ENCODE peak calls at places on chromosomes 4 and X, in seven cellular contexts. One of them, this sample, is unnamed.

GRCh38 chrX:103417370-103417769 is 41.0 kb downstream of the BEX3 start:
- DNase-seq in CD8-positive, alpha-beta T cell: no peak
- DNase-seq in CD4-positive, CD25-positive, alpha-beta regulatory T cell: no peak
- DNase-seq in sigmoid colon: no peak
- DNase-seq in upper lobe of left lung: no peak
- DNase-seq in IMR-90: no peak
- DNase-seq in tibial artery: no peak
- DNase-seq in this sample: no peak

GRCh38 chr4:6942238-6942800 is 32.7 kb downstream of the TBC1D14 start:
- DNase-seq in sigmoid colon: no peak
- DNase-seq in upper lobe of left lung: no peak
- DNase-seq in CD4-positive, CD25-positive, alpha-beta regulatory T cell: peak; percentile 84
- DNase-seq in IMR-90: peak; percentile 98
- DNase-seq in CD8-positive, alpha-beta T cell: peak; percentile 49
- DNase-seq in tibial artery: no peak
- DNase-seq in this sample: peak; percentile 78

GRCh38 chrX:9182041-9182440 is 148.1 kb upstream of the FAM9B start:
- DNase-seq in CD4-positive, CD25-positive, alpha-beta regulatory T cell: no peak
- DNase-seq in CD8-positive, alpha-beta T cell: no peak
- DNase-seq in upper lobe of left lung: no peak
- DNase-seq in sigmoid colon: no peak
- DNase-seq in tibial artery: no peak
- DNase-seq in IMR-90: peak; percentile 59
- DNase-seq in this sample: no peak

GRCh38 chr4:83285022-83285387 is 407 bp upstream of the COQ2 start:
- DNase-seq in IMR-90: peak; percentile 29
- DNase-seq in upper lobe of left lung: no peak
- DNase-seq in CD8-positive, alpha-beta T cell: peak; percentile 17
- DNase-seq in sigmoid colon: no peak
- DNase-seq in tibial artery: no peak
- DNase-seq in CD4-positive, CD25-positive, alpha-beta regulatory T cell: peak; percentile 70
- DNase-seq in this sample: no peak

GRCh38 chr4:22500128-22500611 is 15.7 kb downstream of the ADGRA3 start:
- DNase-seq in CD8-positive, alpha-beta T cell: no peak
- DNase-seq in sigmoid colon: no peak
- DNase-seq in CD4-positive, CD25-positive, alpha-beta regulatory T cell: no peak
- DNase-seq in tibial artery: no peak
- DNase-seq in upper lobe of left lung: no peak
- DNase-seq in IMR-90: no peak
- DNase-seq in this sample: no peak

GRCh38 chrX:134502686-134503085 is 42.7 kb downstream of the HPRT1 start:
- DNase-seq in CD4-positive, CD25-positive, alpha-beta regulatory T cell: no peak
- DNase-seq in tibial artery: no peak
- DNase-seq in upper lobe of left lung: no peak
- DNase-seq in sigmoid colon: no peak
- DNase-seq in CD8-positive, alpha-beta T cell: no peak
- DNase-seq in IMR-90: peak; percentile 69
- DNase-seq in this sample: no peak

GRCh38 chr4:84146300-84146942 is 352.7 kb downstream of the NKX6-1 start:
- DNase-seq in IMR-90: no peak
- DNase-seq in upper lobe of left lung: no peak
- DNase-seq in tibial artery: no peak
- DNase-seq in sigmoid colon: no peak
- DNase-seq in CD4-positive, CD25-positive, alpha-beta regulatory T cell: peak; percentile 6
- DNase-seq in CD8-positive, alpha-beta T cell: no peak
- DNase-seq in this sample: no peak

GRCh38 chrX:105190252-105190853 is 30.1 kb downstream of the TEX13A start:
- DNase-seq in upper lobe of left lung: no peak
- DNase-seq in CD8-positive, alpha-beta T cell: no peak
- DNase-seq in tibial artery: no peak
- DNase-seq in sigmoid colon: no peak
- DNase-seq in CD4-positive, CD25-positive, alpha-beta regulatory T cell: peak; percentile 35
- DNase-seq in IMR-90: peak; percentile 6
- DNase-seq in this sample: peak; percentile 15

GRCh38 chrX:47879447-47879846 is 42.7 kb downstream of the ZNF81 start:
- DNase-seq in upper lobe of left lung: no peak
- DNase-seq in tibial artery: no peak
- DNase-seq in sigmoid colon: no peak
- DNase-seq in CD8-positive, alpha-beta T cell: no peak
- DNase-seq in IMR-90: no peak
- DNase-seq in CD4-positive, CD25-positive, alpha-beta regulatory T cell: no peak
- DNase-seq in this sample: no peak

GRCh38 chrX:40579880-40580536 is 762 bp upstream of the ATP6AP2 start:
- DNase-seq in tibial artery: no peak
- DNase-seq in sigmoid colon: no peak
- DNase-seq in CD4-positive, CD25-positive, alpha-beta regulatory T cell: no peak
- DNase-seq in upper lobe of left lung: no peak
- DNase-seq in CD8-positive, alpha-beta T cell: no peak
- DNase-seq in IMR-90: no peak
- DNase-seq in this sample: no peak

GRCh38 chrX:11664211-11664888 is 1.4 kb downstream of the ARHGAP6 start:
- DNase-seq in IMR-90: no peak
- DNase-seq in sigmoid colon: peak; percentile 69
- DNase-seq in tibial artery: no peak
- DNase-seq in upper lobe of left lung: peak; percentile 44
- DNase-seq in CD4-positive, CD25-positive, alpha-beta regulatory T cell: no peak
- DNase-seq in CD8-positive, alpha-beta T cell: no peak
- DNase-seq in this sample: peak; percentile 2

GRCh38 chrX:133726211-133726630 is 259.2 kb downstream of the GPC3 start:
- DNase-seq in CD4-positive, CD25-positive, alpha-beta regulatory T cell: no peak
- DNase-seq in upper lobe of left lung: no peak
- DNase-seq in sigmoid colon: no peak
- DNase-seq in IMR-90: peak; percentile 73
- DNase-seq in CD8-positive, alpha-beta T cell: no peak
- DNase-seq in tibial artery: no peak
- DNase-seq in this sample: peak; percentile 58

GRCh38 chr4:1871471-1872021 is 353 bp downstream of the NSD2 start:
- DNase-seq in CD8-positive, alpha-beta T cell: no peak
- DNase-seq in CD4-positive, CD25-positive, alpha-beta regulatory T cell: no peak
- DNase-seq in tibial artery: no peak
- DNase-seq in sigmoid colon: peak; percentile 72
- DNase-seq in IMR-90: no peak
- DNase-seq in upper lobe of left lung: no peak
- DNase-seq in this sample: no peak

DNA sequence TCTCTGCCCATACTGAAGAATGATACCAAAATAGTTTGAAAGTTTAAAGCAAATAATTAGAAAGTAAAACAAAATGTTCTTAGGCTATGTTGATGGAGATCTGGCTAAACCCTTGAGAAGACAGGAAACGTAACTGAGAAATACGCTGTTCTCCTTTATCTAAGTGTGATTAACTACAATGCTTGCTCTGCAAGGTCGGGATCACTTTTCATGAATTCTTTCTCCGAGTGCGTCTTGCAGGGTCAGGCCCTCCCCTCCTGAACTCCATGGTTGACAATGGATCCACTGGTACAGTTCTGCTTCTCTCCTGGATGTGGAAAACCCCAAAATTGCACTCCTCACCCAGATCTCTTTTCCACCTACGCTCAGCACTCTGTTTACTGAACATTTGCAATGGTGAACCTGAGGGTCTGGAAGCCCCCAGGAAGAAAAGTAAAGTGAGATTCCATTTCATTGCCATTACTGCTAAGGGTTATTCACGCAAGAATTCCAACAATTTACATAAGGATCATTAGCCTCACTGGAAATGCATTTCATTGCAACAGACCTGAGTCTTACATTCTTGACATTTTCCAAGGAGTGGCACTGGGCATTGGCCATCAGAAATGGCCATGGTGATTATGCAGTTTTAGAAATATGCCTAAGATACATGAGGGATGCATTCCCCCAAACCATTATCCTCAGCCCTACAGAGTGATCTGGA is 24.6 kb upstream of the WWC2 start:
- DNase-seq in tibial artery: no peak
- DNase-seq in sigmoid colon: no peak
- DNase-seq in CD4-positive, CD25-positive, alpha-beta regulatory T cell: no peak
- DNase-seq in IMR-90: peak; percentile 32
- DNase-seq in upper lobe of left lung: no peak
- DNase-seq in CD8-positive, alpha-beta T cell: no peak
- DNase-seq in this sample: no peak
- H3K4me1 ChIP-seq in tibial artery: no peaks in the 10 kb centered on the region
- H3K4me1 ChIP-seq in sigmoid colon: no peaks in the 10 kb centered on the region
- H3K4me1 ChIP-seq in CD4-positive, CD25-positive, alpha-beta regulatory T cell: no peaks in the 10 kb centered on the region
- H3K4me1 ChIP-seq in IMR-90: no peaks in the 10 kb centered on the region
- H3K4me1 ChIP-seq in upper lobe of left lung: no peaks in the 10 kb centered on the region
- H3K4me1 ChIP-seq in CD8-positive, alpha-beta T cell: no peaks in the 10 kb centered on the region
- H3K4me1 ChIP-seq in this sample: peaks cover 13% of the 10 kb centered on the region

GRCh38 chr4:76717431-76717830 is 180.5 kb downstream of the SOWAHB start:
- DNase-seq in tibial artery: no peak
- DNase-seq in CD8-positive, alpha-beta T cell: no peak
- DNase-seq in CD4-positive, CD25-positive, alpha-beta regulatory T cell: no peak
- DNase-seq in IMR-90: no peak
- DNase-seq in upper lobe of left lung: no peak
- DNase-seq in sigmoid colon: no peak
- DNase-seq in this sample: no peak
- H3K4me3 ChIP-seq in tibial artery: no peak overlapping the region
- H3K4me3 ChIP-seq in CD8-positive, alpha-beta T cell: no peak overlapping the region
- H3K4me3 ChIP-seq in CD4-positive, CD25-positive, alpha-beta regulatory T cell: no peak overlapping the region
- H3K4me3 ChIP-seq in IMR-90: no peak overlapping the region
- H3K4me3 ChIP-seq in upper lobe of left lung: no peak overlapping the region
- H3K4me3 ChIP-seq in sigmoid colon: no peak overlapping the region
- H3K4me3 ChIP-seq in this sample: no peak overlapping the region

DNA sequence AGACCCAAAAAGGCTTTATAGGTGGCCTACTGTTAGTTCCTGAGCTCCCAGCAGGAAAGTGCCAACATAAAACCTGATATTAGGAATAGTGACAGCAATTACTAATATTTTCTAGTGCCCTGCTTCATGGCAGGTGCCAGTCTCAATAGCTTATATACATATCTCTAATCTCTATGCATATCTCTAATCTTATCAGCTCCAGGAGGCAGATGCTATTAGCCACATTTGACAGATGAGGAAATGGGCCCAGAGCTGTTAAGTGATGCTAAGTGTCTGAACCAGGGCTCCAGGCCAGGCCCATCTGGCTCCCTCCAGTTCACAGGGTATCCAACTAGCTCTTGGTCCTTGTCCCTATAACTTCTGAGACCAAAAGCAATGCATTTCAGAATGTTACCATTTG is 142.5 kb downstream of the CHIC2 start:
- DNase-seq in CD8-positive, alpha-beta T cell: no peak
- DNase-seq in CD4-positive, CD25-positive, alpha-beta regulatory T cell: no peak
- DNase-seq in IMR-90: no peak
- DNase-seq in sigmoid colon: no peak
- DNase-seq in upper lobe of left lung: no peak
- DNase-seq in tibial artery: no peak
- DNase-seq in this sample: no peak
- H3K4me1 ChIP-seq in CD8-positive, alpha-beta T cell: no peaks in the 10 kb centered on the region
- H3K4me1 ChIP-seq in CD4-positive, CD25-positive, alpha-beta regulatory T cell: no peaks in the 10 kb centered on the region
- H3K4me1 ChIP-seq in IMR-90: peaks cover 3% of the 10 kb centered on the region
- H3K4me1 ChIP-seq in sigmoid colon: no peaks in the 10 kb centered on the region
- H3K4me1 ChIP-seq in upper lobe of left lung: peaks cover 11% of the 10 kb centered on the region
- H3K4me1 ChIP-seq in tibial artery: no peaks in the 10 kb centered on the region
- H3K4me1 ChIP-seq in this sample: no peaks in the 10 kb centered on the region

GRCh38 chr4:78552398-78553396 is 1.1 kb downstream of the ANXA3 start:
- DNase-seq in CD8-positive, alpha-beta T cell: no peak
- DNase-seq in IMR-90: no peak
- DNase-seq in tibial artery: no peak
- DNase-seq in upper lobe of left lung: no peak
- DNase-seq in sigmoid colon: no peak
- DNase-seq in CD4-positive, CD25-positive, alpha-beta regulatory T cell: no peak
- DNase-seq in this sample: no peak
- H3K4me3 ChIP-seq in CD8-positive, alpha-beta T cell: no peak overlapping the region
- H3K4me3 ChIP-seq in IMR-90: no peak overlapping the region
- H3K4me3 ChIP-seq in tibial artery: peak overlapping the region; percentile 69
- H3K4me3 ChIP-seq in upper lobe of left lung: peak overlapping the region; percentile 14
- H3K4me3 ChIP-seq in sigmoid colon: peak overlapping the region; percentile 68
- H3K4me3 ChIP-seq in CD4-positive, CD25-positive, alpha-beta regulatory T cell: no peak overlapping the region
- H3K4me3 ChIP-seq in this sample: peak overlapping the region; percentile 69

GRCh38 chr4:169252339-169253086 is 18.2 kb downstream of the SH3RF1 start:
- DNase-seq in IMR-90: peak; percentile 51
- DNase-seq in sigmoid colon: no peak
- DNase-seq in CD8-positive, alpha-beta T cell: no peak
- DNase-seq in tibial artery: no peak
- DNase-seq in upper lobe of left lung: no peak
- DNase-seq in CD4-positive, CD25-positive, alpha-beta regulatory T cell: no peak
- DNase-seq in this sample: no peak
- H3K4me1 ChIP-seq in IMR-90: peaks cover 26% of the 10 kb centered on the region
- H3K4me1 ChIP-seq in sigmoid colon: peaks cover 28% of the 10 kb centered on the region
- H3K4me1 ChIP-seq in CD8-positive, alpha-beta T cell: no peaks in the 10 kb centered on the region
- H3K4me1 ChIP-seq in tibial artery: peaks cover 58% of the 10 kb centered on the region
- H3K4me1 ChIP-seq in upper lobe of left lung: peaks cover 81% of the 10 kb centered on the region
- H3K4me1 ChIP-seq in CD4-positive, CD25-positive, alpha-beta regulatory T cell: no peaks in the 10 kb centered on the region
- H3K4me1 ChIP-seq in this sample: peaks cover 77% of the 10 kb centered on the region